ENCODE peak calls at places on chromosomes 5 and 9, in ten cellular contexts. Q, M, S, J, H, B, F, L, R and D are unnamed samples.

GRCh38 chr9:91208837-91209236 is 152.9 kb downstream of the AUH start:
- DNase-seq in Q (no peak), M (no peak), S (no peak), J (no peak), H (no peak), B (no peak), F (no peak), L (no peak), R (no peak), D (no peak)

GRCh38 chr5:74122175-74122574 is 496.2 kb downstream of the ARHGEF28 start:
- DNase-seq in Q (no peak), M (no peak), S (peak; percentile 39), J (no peak), H (no peak), B (no peak), F (no peak), L (no peak), R (no peak), D (no peak)

GRCh38 chr9:89475891-89476440 is 21.9 kb downstream of the SEMA4D start:
- DNase-seq in Q (no peak), M (no peak), S (no peak), J (no peak), H (no peak), B (no peak), F (no peak), L (no peak), R (no peak), D (no peak)

GRCh38 chr9:76883341-76883740 is 22.6 kb downstream of the PRUNE2 start:
- DNase-seq in Q (no peak), M (no peak), S (no peak), J (no peak), H (no peak), B (no peak), F (no peak), L (no peak), R (no peak), D (no peak)

GRCh38 chr5:128334010-128334716 is 203.9 kb downstream of the FBN2 start:
- DNase-seq in Q (no peak), M (no peak), S (no peak), J (no peak), H (no peak), B (no peak), F (no peak), L (no peak), R (no peak), D (no peak)

GRCh38 chr9:135992486-135993408 is 31.6 kb upstream of the UBAC1 start:
- DNase-seq in Q (peak; percentile 75), M (peak; percentile 49), S (peak; percentile 30), J (no peak), H (peak; percentile 78), B (peak; percentile 78), F (peak; percentile 85), L (peak; percentile 85), R (peak; percentile 87), D (no peak)

GRCh38 chr5:31625394-31625793 is 13.5 kb upstream of the PDZD2 start:
- DNase-seq in Q (no peak), M (no peak), S (no peak), J (no peak), H (no peak), B (no peak), F (no peak), L (no peak), R (no peak), D (no peak)

GRCh38 chr5:154223320-154223719 is 32.8 kb downstream of the GALNT10 start:
- DNase-seq in Q (peak; percentile 24), M (no peak), S (peak; percentile 48), J (no peak), H (no peak), B (no peak), F (no peak), L (no peak), R (no peak), D (no peak)

GRCh38 chr5:164296603-164297080 is 791.2 kb downstream of the MAT2B start:
- DNase-seq in Q (no peak), M (no peak), S (no peak), J (no peak), H (no peak), B (no peak), F (peak; percentile 57), L (no peak), R (no peak), D (no peak)